ENCODE peak calls at places on chromosomes 12 and 14, in nine cellular contexts. L is Kasumi-1, U is sigmoid colon, W is GM12865, N is B cell, A is AG09309, G is AG10803, V is WTC11, H is GM20000. I is an unnamed sample.

GRCh38 chr12:105935981-105936380 is 202.8 kb downstream of the NUAK1 start:
- DNase-seq in L (no peak), U (no peak), W (no peak), N (no peak), A (peak), G (peak), V (no peak), H (no peak), I (no peak)

GRCh38 chr12:117986705-117987469 is 18.1 kb upstream of the KSR2 start:
- DNase-seq in L (no peak), U (no peak), W (no peak), N (no peak), A (peak), G (peak), V (no peak), H (no peak), I (peak)

GRCh38 chr12:105659355-105660075 is 329.0 kb downstream of the C12orf75 start:
- DNase-seq in L (no peak), U (no peak), W (no peak), N (no peak), A (no peak), G (no peak), V (no peak), H (no peak), I (no peak)

GRCh38 chr12:101563197-101563596 is 31.6 kb upstream of the MYBPC1 start:
- DNase-seq in L (no peak), U (no peak), W (no peak), N (no peak), A (no peak), G (no peak), V (no peak), H (no peak), I (no peak)

GRCh38 chr12:84842406-84843013 is 70.1 kb downstream of the SLC6A15 start:
- DNase-seq in L (peak), U (no peak), W (peak), N (no peak), A (peak), G (peak), V (no peak), H (peak), I (peak)

GRCh38 chr12:14262771-14263511 is 102.5 kb upstream of the ATF7IP start:
- DNase-seq in L (no peak), U (no peak), W (no peak), N (no peak), A (no peak), G (no peak), V (no peak), H (no peak), I (no peak)

GRCh38 chr14:53608369-53608768 is 348.3 kb downstream of the BMP4 start:
- DNase-seq in L (no peak), U (no peak), W (peak), N (peak), A (no peak), G (no peak), V (no peak), H (no peak), I (no peak)

GRCh38 chr12:104456950-104457745 is 400 bp downstream of the CHST11 start:
- DNase-seq in L (peak), U (peak), W (peak), N (no peak), A (no peak), G (peak), V (peak), H (peak), I (peak)

GRCh38 chr12:121165316-121165715 is 32.6 kb downstream of the P2RX7 start:
- DNase-seq in L (no peak), U (no peak), W (no peak), N (no peak), A (no peak), G (no peak), V (no peak), H (no peak), I (no peak)

GRCh38 chr12:90816353-90817089 is 138.5 kb downstream of the CCER1 start:
- DNase-seq in L (no peak), U (no peak), W (no peak), N (no peak), A (peak), G (no peak), V (no peak), H (no peak), I (peak)

GRCh38 chr12:57171668-57172067 is 24.2 kb upstream of the LRP1-AS start:
- DNase-seq in L (no peak), U (no peak), W (no peak), N (no peak), A (no peak), G (peak), V (no peak), H (no peak), I (no peak)

I was measured in HS-5.